ENCODE peak calls at places on chromosomes 13 and 19, in five cellular contexts. I, W, B, O and E are unnamed samples.

GRCh38 chr13:51805925-51806324 is 2.0 kb upstream of the DHRS12 start:
- DNase-seq in I (no peak), W (no peak), B (no peak), O (no peak), E (no peak)

GRCh38 chr13:27353166-27353583 is 71.2 kb upstream of the GTF3A start:
- DNase-seq in I (no peak), W (peak; percentile 88), B (no peak), O (peak; percentile 50), E (no peak)

GRCh38 chr13:112053167-112053743 is 13.7 kb upstream of the SOX1 start:
- DNase-seq in I (peak; percentile 70), W (no peak), B (no peak), O (no peak), E (no peak)

GRCh38 chr13:113345486-113345885 is 18.4 kb downstream of the GRTP1 start:
- DNase-seq in I (no peak), W (no peak), B (no peak), O (no peak), E (no peak)

GRCh38 chr13:111216166-111216960 is 101.3 kb downstream of the ARHGEF7 start:
- DNase-seq in I (peak; percentile 64), W (peak; percentile 27), B (no peak), O (peak; percentile 55), E (peak; percentile 78)

GRCh38 chr13:101339202-101339601 is 77.1 kb downstream of the NALCN start:
- DNase-seq in I (no peak), W (no peak), B (no peak), O (no peak), E (no peak)

GRCh38 chr13:114062341-114062740 is 70.1 kb downstream of the RASA3 start:
- DNase-seq in I (no peak), W (no peak), B (no peak), O (no peak), E (no peak)

GRCh38 chr13:110209950-110210603 is 96.9 kb downstream of the COL4A1 start:
- DNase-seq in I (no peak), W (no peak), B (no peak), O (no peak), E (no peak)

GRCh38 chr13:29362849-29363604 is 232.5 kb downstream of the SLC7A1 start:
- DNase-seq in I (peak; percentile 89), W (peak; percentile 44), B (no peak), O (peak; percentile 31), E (no peak)

GRCh38 chr19:46878613-46879375 is 18.0 kb downstream of the ARHGAP35 start:
- DNase-seq in I (no peak), W (peak; percentile 93), B (no peak), O (peak; percentile 77), E (no peak)

GRCh38 chr19:39778763-39779162 is at the start of gene LEUTX:
- DNase-seq in I (no peak), W (no peak), B (no peak), O (no peak), E (no peak)

GRCh38 chr19:14576363-14576762 is 4.5 kb upstream of the NDUFB7 start:
- DNase-seq in I (no peak), W (no peak), B (no peak), O (no peak), E (no peak)

DNA sequence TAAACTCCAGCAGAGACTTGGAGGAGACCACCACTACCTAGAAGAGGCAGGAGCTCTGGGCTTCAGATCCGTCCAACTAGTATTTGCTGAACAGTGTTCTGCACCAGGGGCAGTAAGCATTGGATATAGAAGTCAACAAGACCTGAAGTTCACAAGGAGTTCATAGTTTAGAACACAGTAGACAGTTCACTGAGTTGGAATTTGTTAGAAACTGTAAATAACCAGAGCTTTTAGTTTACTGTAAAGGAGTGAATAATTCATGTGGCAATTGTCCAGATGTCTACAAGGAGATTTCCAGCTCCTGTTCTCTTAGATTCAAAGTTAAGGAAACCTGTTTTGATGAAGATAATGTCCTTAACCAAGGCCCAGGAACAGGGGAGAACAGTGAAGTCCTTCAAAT is 128.9 kb downstream of the COG6 start:
- DNase-seq in I (no peak), W (peak; percentile 62), B (no peak), O (peak; percentile 25), E (no peak)
- H3K4me1 ChIP-seq in I (no peaks in the 10 kb centered on the region), W (peaks cover 7% of the 10 kb centered on the region), B (no peaks in the 10 kb centered on the region), O (no peaks in the 10 kb centered on the region), E (no peaks in the 10 kb centered on the region)

GRCh38 chr19:56066152-56067023 is 54.7 kb downstream of the ZNF787 start:
- DNase-seq in I (peak; percentile 82), W (peak; percentile 19), B (peak; percentile 64), O (peak; percentile 34), E (no peak)
- H3K4me3 ChIP-seq in I (peak overlapping the region; percentile 50), W (peak overlapping the region; percentile 10), B (no peak overlapping the region), O (no peak overlapping the region), E (no peak overlapping the region)

DNA sequence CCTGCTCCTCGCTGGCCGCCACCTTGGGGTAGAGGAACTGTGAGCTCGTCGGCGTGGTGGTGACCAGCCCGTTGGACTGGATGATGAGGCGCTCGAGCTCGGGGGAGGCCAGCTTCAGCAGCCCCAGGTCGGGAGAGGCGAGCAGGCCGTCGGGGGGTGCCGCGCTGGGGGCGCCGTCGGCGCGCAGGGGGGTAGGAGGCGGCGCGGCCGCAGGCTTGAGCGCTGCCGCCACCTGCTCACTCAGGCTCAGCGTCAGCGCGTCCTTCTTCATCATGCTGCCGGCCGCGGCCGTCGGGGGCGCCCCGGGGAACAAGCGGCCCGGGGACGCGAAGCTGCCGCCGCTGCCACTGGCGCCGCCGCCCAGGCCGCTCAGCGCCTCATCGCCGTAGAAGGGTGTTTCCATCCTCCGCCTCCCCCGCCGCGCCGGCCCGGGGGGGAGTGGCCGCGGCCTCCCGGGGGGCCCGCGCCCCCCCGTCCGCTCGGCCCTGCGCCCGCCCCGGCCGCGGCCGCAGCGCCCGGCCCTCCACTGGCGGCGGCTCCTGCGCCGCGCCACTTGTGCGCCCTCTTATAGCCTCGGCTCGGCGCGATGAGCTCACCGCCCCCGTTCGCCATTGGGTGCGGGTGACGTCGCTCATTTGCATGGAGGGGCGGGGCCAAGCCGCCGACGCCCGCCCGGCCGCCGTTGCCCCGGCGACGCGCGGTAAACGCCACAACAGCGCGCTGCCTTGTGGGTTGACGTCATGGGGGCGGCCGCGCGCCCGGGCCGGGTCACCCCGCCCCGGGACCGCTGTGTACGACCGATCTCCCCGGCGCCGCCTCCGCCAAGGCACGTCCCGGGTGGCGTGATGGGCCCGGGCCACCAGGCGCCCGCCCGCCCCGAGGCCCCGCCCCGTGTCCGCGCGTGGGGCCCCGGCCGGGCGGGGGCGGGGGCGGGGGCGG is at the start of gene JUND:
- DNase-seq in I (peak; percentile 97), W (peak; percentile 98), B (peak; percentile 98), O (peak; percentile 98), E (peak; percentile 97)
- TF ChIP-seq CTCF in I (no peak), W (peak; percentile 17), B (no peak), O (no peak), E (no peak)

GRCh38 chr19:8397291-8397690 is 7.1 kb downstream of the RAB11B start:
- DNase-seq in I (no peak), W (no peak), B (no peak), O (no peak), E (no peak)
- H3K4me1 ChIP-seq in I (peaks cover 4% of the 10 kb centered on the region), W (peaks cover 11% of the 10 kb centered on the region), B (peaks cover 59% of the 10 kb centered on the region), O (peaks cover 2% of the 10 kb centered on the region), E (peaks cover 61% of the 10 kb centered on the region)

GRCh38 chr19:58123354-58123753 is 25.3 kb upstream of the ZSCAN18 start:
- DNase-seq in I (peak; percentile 28), W (no peak), B (no peak), O (no peak), E (no peak)

GRCh38 chr19:58129284-58129683 is 21.3 kb downstream of the ZNF329 start:
- DNase-seq in I (no peak), W (no peak), B (no peak), O (no peak), E (no peak)

GRCh38 chr19:58128041-58128685 is 22.4 kb downstream of the ZNF329 start:
- DNase-seq in I (peak; percentile 42), W (no peak), B (no peak), O (no peak), E (no peak)
- H3K4me3 ChIP-seq in I (no peak overlapping the region), W (no peak overlapping the region), B (no peak overlapping the region), O (no peak overlapping the region), E (no peak overlapping the region)

DNA sequence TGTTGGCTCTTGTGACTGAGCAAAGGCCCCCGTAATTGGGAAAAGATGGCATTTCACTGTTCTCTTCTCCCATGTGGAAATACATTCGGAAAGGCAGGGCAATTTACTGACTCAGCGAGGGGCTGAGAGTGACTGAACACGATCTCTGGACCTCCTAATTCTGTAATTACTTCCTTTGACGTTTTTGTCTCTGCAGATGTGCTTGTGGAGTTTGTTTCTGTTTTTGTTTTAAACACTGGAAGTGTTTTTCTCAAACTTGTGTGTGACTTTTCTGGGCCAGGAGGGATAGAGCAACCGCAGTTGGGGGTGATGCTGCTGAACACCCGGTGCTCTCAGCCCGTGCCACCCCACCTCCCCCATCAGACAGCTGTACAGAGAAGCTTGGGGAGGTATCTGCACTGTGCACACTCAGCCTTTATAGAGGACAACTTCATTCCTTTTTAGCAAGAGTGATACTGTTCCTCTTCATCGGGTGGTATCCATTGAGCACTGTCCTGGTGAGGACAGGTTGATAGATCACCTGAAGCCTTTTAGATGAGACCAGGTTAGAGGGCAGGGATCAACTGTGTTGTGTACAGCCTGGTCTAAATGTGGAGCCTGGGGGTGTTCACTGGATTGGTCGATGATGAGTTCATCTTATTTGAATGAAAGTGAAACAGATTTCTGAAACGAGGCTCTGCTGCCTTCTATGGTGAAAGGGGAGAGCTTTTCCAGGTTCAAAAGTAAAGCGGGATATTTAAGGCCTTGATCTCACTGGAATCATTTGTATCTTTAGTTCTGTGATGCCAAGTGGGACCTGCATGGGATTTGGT is 117.4 kb downstream of the ESD start:
- DNase-seq in I (no peak), W (peak; percentile 70), B (no peak), O (peak; percentile 76), E (no peak)
- TF ChIP-seq CTCF in I (no peak), W (peak; percentile 24), B (no peak), O (no peak), E (no peak)

DNA sequence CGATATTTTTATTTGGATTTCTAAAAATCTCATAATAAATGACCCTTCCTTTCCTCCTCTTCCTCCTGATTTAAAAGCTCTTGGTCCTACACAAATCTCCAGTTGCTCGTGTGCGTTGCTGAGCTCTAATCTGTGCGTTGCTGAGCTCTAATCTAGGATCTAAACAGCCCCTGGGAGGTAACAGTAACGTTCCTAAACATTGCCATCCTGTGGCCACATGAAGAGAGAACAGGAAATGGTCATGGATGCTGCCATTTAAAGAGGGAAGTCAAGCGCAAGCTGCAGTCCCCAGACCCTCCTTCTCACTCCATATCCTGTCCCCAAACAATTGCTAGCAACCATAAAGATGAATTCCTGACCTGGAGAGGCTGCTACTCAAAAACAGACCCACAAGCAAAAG is 170.8 kb downstream of the NUFIP1 start:
- DNase-seq in I (peak; percentile 79), W (peak; percentile 43), B (no peak), O (no peak), E (no peak)
- H3K4me1 ChIP-seq in I (peaks cover 24% of the 10 kb centered on the region), W (peaks cover 26% of the 10 kb centered on the region), B (no peaks in the 10 kb centered on the region), O (peaks cover 21% of the 10 kb centered on the region), E (peaks cover 10% of the 10 kb centered on the region)